ENCODE peak calls at places on chromosomes 6 and 20, in ten cellular contexts. Z is CD8-positive, alpha-beta T cell; Y is neural progenitor cell; V is transverse colon; W is cardiac muscle cell; L is AG04450; H is ovary; P is sigmoid colon; G is PC-9; E is heart left ventricle. A is an unnamed sample.
A peak's percentile ranks its signal among the peaks of the same experiment; 100 is the strongest.

GRCh38 chr20:59151820-59152219 is 11.8 kb upstream of the ZNF831 start:
- DNase-seq in E (no peak), L (no peak), H (no peak), Z (no peak), W (no peak), V (no peak), Y (no peak), P (no peak), G (no peak), A (no peak)

GRCh38 chr20:7967199-7967844 is 27.1 kb upstream of the HAO1 start:
- DNase-seq in P (no peak), E (no peak), W (no peak), Y (no peak), V (no peak), L (no peak), H (no peak), Z (no peak), G (no peak), A (no peak)

GRCh38 chr20:44714701-44715494 is at the start of gene CCN5:
- DNase-seq in Y (no peak), V (peak; percentile 87), E (peak; percentile 89), G (peak; percentile 81), W (no peak), L (no peak), P (peak; percentile 89), Z (no peak), H (peak; percentile 93), A (no peak)

GRCh38 chr6:89501239-89501638 is 68.3 kb downstream of the ANKRD6 start:
- DNase-seq in E (no peak), P (no peak), G (no peak), V (no peak), Z (no peak), Y (peak; percentile 91), H (no peak), L (no peak), W (peak; percentile 30), A (no peak)

GRCh38 chr6:47832386-47833080 is 50.7 kb downstream of the OPN5 start:
- DNase-seq in G (no peak), H (no peak), W (no peak), Y (no peak), E (no peak), Z (no peak), V (no peak), L (no peak), P (no peak), A (no peak)

GRCh38 chr20:49400410-49400809 is 82.1 kb downstream of the KCNB1 start:
- DNase-seq in P (peak; percentile 93), Z (no peak), W (no peak), L (no peak), H (peak; percentile 58), V (peak; percentile 32), G (no peak), Y (no peak), E (peak; percentile 14), A (no peak)

GRCh38 chr6:168319279-168320051 is at the start of gene DACT2:
- DNase-seq in E (no peak), Y (peak; percentile 65), W (peak; percentile 33), L (no peak), P (no peak), Z (no peak), H (no peak), V (no peak), G (no peak), A (no peak)

GRCh38 chr6:16320533-16321340 is 82.3 kb downstream of the GMPR start:
- DNase-seq in V (no peak), G (no peak), Y (no peak), E (no peak), W (no peak), L (peak; percentile 60), P (no peak), H (no peak), Z (no peak), A (no peak)

GRCh38 chr6:98747960-98748359 is 86.4 kb upstream of the POU3F2 start:
- DNase-seq in W (no peak), Y (no peak), P (no peak), H (no peak), L (no peak), Z (no peak), G (no peak), V (no peak), E (no peak), A (no peak)

GRCh38 chr6:7112741-7113313 is 5.1 kb downstream of the RREB1 start:
- DNase-seq in W (peak; percentile 29), Z (peak; percentile 6), Y (peak; percentile 51), G (peak; percentile 72), V (peak; percentile 44), E (peak; percentile 30), P (no peak), H (no peak), L (no peak), A (no peak)

GRCh38 chr6:130864344-130864743 is 37.1 kb downstream of the SMLR1 start:
- DNase-seq in V (no peak), G (no peak), P (no peak), L (no peak), E (no peak), W (no peak), Y (no peak), Z (no peak), H (no peak), A (no peak)

DNA sequence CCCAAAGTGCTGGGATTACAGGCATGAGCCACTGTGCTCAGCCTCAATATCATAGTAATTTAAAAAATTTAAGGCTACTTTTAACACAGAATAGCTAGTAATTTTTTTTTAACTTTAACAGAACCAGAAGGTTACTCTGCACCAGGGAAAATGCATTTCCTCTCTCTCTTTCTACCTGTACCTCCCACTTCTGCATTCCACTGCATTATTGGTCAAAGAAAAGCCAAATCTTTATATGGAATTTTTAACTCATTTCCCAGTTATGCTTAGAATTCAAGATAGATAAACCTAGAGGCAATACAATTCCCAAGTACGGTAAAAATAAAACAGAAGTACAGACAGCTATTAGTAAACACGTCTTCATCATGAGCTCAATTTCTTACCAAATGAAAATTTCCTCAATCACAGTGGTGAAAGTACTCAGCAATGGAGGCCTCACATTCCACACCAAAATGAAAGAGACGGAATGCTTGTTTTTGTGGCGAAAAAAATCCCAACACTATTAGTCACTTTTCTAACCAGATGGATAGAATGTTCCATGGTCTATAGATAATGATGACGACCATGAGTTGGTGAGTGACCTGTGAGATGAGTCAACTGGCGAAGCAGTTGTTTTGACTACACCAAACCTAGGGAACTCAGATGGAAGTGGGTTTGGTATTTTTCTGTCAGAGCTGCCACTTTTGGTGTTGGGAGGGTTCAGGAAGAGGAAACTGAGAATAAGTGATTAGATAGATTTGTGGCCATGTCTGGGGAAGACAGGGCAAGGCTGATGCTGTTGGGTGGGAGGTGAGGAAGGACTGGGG is 104.7 kb upstream of the SGK1 start:
- DNase-seq in L (peak; percentile 95), P (no peak), Z (no peak), E (no peak), V (no peak), G (peak; percentile 78), H (no peak), Y (no peak), W (no peak), A (no peak)
- H3K4me3 ChIP-seq in L (peak overlapping the region; percentile 34), P (no peak overlapping the region), Z (no peak overlapping the region), E (no peak overlapping the region), V (no peak overlapping the region), G (no peak overlapping the region), H (no peak overlapping the region), Y (no peak overlapping the region), W (no peak overlapping the region), A (no peak overlapping the region)

GRCh38 chr6:366389-366788 is 25.2 kb upstream of the IRF4 start:
- DNase-seq in E (no peak), W (no peak), Y (no peak), V (no peak), Z (no peak), P (no peak), H (no peak), G (no peak), L (no peak), A (no peak)
- H3K27ac ChIP-seq in E (no peak overlapping the region), W (no peak overlapping the region), Y (no peak overlapping the region), V (no peak overlapping the region), Z (no peak overlapping the region), P (no peak overlapping the region), H (no peak overlapping the region), G (no peak overlapping the region), L (no peak overlapping the region), A (no peak overlapping the region)

DNA sequence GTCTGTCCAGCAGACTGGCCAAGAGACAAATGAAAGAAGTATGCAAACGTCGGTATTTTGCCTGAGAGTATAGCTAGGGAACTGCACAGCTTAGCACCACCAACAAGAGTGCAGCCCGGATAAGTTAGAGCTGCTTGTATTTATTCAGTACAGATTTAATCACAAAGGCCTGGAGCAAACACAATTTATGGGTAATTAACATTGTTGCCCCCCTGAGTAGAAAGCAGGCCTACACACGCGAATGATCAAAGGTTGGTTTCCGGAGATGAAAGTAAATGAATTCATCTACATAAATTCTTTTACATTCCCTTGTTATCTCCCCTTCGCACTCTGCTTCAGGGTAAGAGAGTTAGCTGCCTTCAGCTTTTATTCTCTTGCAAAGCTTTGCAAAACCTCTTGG is 24.7 kb upstream of the CRISP1 start:
- DNase-seq in G (no peak), H (no peak), W (no peak), L (no peak), P (no peak), Z (no peak), V (no peak), E (no peak), Y (peak; percentile 25), A (no peak)
- H3K4me3 ChIP-seq in G (no peak overlapping the region), H (no peak overlapping the region), W (no peak overlapping the region), L (no peak overlapping the region), P (no peak overlapping the region), Z (no peak overlapping the region), V (no peak overlapping the region), E (no peak overlapping the region), Y (no peak overlapping the region), A (no peak overlapping the region)

GRCh38 chr6:1406306-1407058 is 17.1 kb downstream of the FOXF2 start:
- DNase-seq in E (no peak), H (no peak), P (no peak), Y (no peak), L (no peak), G (no peak), V (no peak), W (no peak), Z (no peak), A (no peak)
- H3K27ac ChIP-seq in E (no peak overlapping the region), H (no peak overlapping the region), P (no peak overlapping the region), Y (no peak overlapping the region), L (peak overlapping the region; percentile 58), G (no peak overlapping the region), V (peak overlapping the region; percentile 69), W (no peak overlapping the region), Z (no peak overlapping the region), A (no peak overlapping the region)